ENCODE peak calls at places on chromosomes 1 and 21, in nine cellular contexts. P is AG04450, G is esophagus muscularis mucosa, Z is WTC11, L is heart left ventricle, V is endodermal cell, O is right atrium auricular region, C is HCT116, I is BE2C. B is an unnamed sample.

GRCh38 chr1:161954050-161954449 is 69.6 kb downstream of the OLFML2B start:
- DNase-seq in P (no peak), G (no peak), Z (no peak), L (no peak), V (no peak), O (no peak), C (no peak), I (no peak), B (no peak)

GRCh38 chr1:116711061-116711582 is 43.1 kb upstream of the CD2 start:
- DNase-seq in P (no peak), G (no peak), Z (no peak), L (no peak), V (peak), O (no peak), C (no peak), I (peak), B (no peak)

GRCh38 chr1:226475112-226475511 is 67.2 kb upstream of the PARP1 start:
- DNase-seq in P (no peak), G (no peak), Z (no peak), L (no peak), V (no peak), O (no peak), C (no peak), I (no peak), B (no peak)

GRCh38 chr1:20281801-20282200 is 8.9 kb upstream of the VWA5B1 start:
- DNase-seq in P (no peak), G (no peak), Z (no peak), L (no peak), V (no peak), O (no peak), C (no peak), I (no peak), B (no peak)

GRCh38 chr1:111378806-111379205 is 48.7 kb downstream of the OVGP1 start:
- DNase-seq in P (no peak), G (no peak), Z (no peak), L (no peak), V (no peak), O (no peak), C (no peak), I (no peak), B (no peak)

GRCh38 chr1:151368000-151368744 is 4.3 kb downstream of the SELENBP1 start:
- DNase-seq in P (no peak), G (no peak), Z (no peak), L (peak), V (no peak), O (no peak), C (no peak), I (no peak), B (no peak)

GRCh38 chr1:107076846-107077245 is 20.4 kb downstream of the PRMT6 start:
- DNase-seq in P (peak), G (no peak), Z (no peak), L (no peak), V (peak), O (no peak), C (peak), I (no peak), B (no peak)

GRCh38 chr1:226654046-226654445 is 85.0 kb downstream of the ITPKB start:
- DNase-seq in P (no peak), G (no peak), Z (peak), L (no peak), V (peak), O (no peak), C (no peak), I (no peak), B (no peak)

GRCh38 chr1:46549697-46550681 is 1.5 kb downstream of the KNCN start:
- DNase-seq in P (no peak), G (no peak), Z (no peak), L (no peak), V (peak), O (no peak), C (no peak), I (peak), B (no peak)

GRCh38 chr21:35045539-35046222 is 3.4 kb downstream of the RUNX1 start:
- DNase-seq in P (no peak), G (peak), Z (no peak), L (no peak), V (no peak), O (no peak), C (no peak), I (no peak), B (no peak)

GRCh38 chr1:59043796-59044195 is 253.1 kb upstream of the FGGY start:
- DNase-seq in P (peak), G (no peak), Z (no peak), L (peak), V (no peak), O (peak), C (no peak), I (no peak), B (peak)

GRCh38 chr1:163278602-163279001 is 43.2 kb upstream of the NUF2 start:
- DNase-seq in P (no peak), G (no peak), Z (no peak), L (no peak), V (no peak), O (no peak), C (no peak), I (no peak), B (no peak)

GRCh38 chr1:114756949-114757454 is 782 bp downstream of the CSDE1 start:
- DNase-seq in P (no peak), G (no peak), Z (peak), L (peak), V (no peak), O (peak), C (no peak), I (peak), B (no peak)

GRCh38 chr1:109765896-109766615 is 2.3 kb upstream of the EPS8L3 start:
- DNase-seq in P (no peak), G (no peak), Z (no peak), L (peak), V (no peak), O (no peak), C (no peak), I (no peak), B (no peak)

GRCh38 chr1:92909321-92909720 is 51.9 kb downstream of the DIPK1A start:
- DNase-seq in P (peak), G (no peak), Z (no peak), L (no peak), V (no peak), O (no peak), C (peak), I (no peak), B (no peak)

GRCh38 chr1:3402258-3403010 is 52.0 kb upstream of the ARHGEF16 start:
- DNase-seq in P (no peak), G (no peak), Z (no peak), L (no peak), V (no peak), O (no peak), C (no peak), I (no peak), B (no peak)

GRCh38 chr21:27564684-27565280 is 597.9 kb upstream of the ADAMTS5 start:
- DNase-seq in P (peak), G (no peak), Z (peak), L (peak), V (peak), O (no peak), C (no peak), I (peak), B (no peak)

GRCh38 chr1:1040004-1040991 is 20.4 kb downstream of the AGRN start:
- DNase-seq in P (peak), G (no peak), Z (peak), L (peak), V (peak), O (peak), C (peak), I (peak), B (peak)

GRCh38 chr1:119327066-119327435 is 41.5 kb upstream of the HAO2 start:
- DNase-seq in P (no peak), G (no peak), Z (peak), L (no peak), V (peak), O (no peak), C (no peak), I (no peak), B (no peak)

GRCh38 chr1:147516157-147516917 is 25.0 kb upstream of the BCL9 start:
- DNase-seq in P (no peak), G (no peak), Z (no peak), L (no peak), V (no peak), O (no peak), C (no peak), I (no peak), B (no peak)

GRCh38 chr1:147514233-147514632 is 27.1 kb upstream of the BCL9 start:
- DNase-seq in P (no peak), G (no peak), Z (no peak), L (no peak), V (no peak), O (no peak), C (no peak), I (no peak), B (no peak)

GRCh38 chr1:147509786-147510360 is 31.4 kb upstream of the BCL9 start:
- DNase-seq in P (no peak), G (no peak), Z (no peak), L (peak), V (peak), O (no peak), C (no peak), I (peak), B (no peak)

GRCh38 chr1:147515046-147515869 is 26.0 kb upstream of the BCL9 start:
- DNase-seq in P (no peak), G (no peak), Z (no peak), L (no peak), V (peak), O (no peak), C (peak), I (no peak), B (peak)
- TF ChIP-seq CTCF in P (no peak), G (peak), Z (no peak), L (no peak), V (peak), O (no peak), C (peak), I (no peak), B (peak)

GRCh38 chr1:205741681-205742080 is 8.3 kb downstream of the NUCKS1 start:
- DNase-seq in P (no peak), G (no peak), Z (no peak), L (no peak), V (no peak), O (no peak), C (no peak), I (no peak), B (no peak)

GRCh38 chr1:205744403-205744802 is 5.6 kb downstream of the NUCKS1 start:
- DNase-seq in P (no peak), G (no peak), Z (no peak), L (no peak), V (no peak), O (no peak), C (no peak), I (no peak), B (no peak)

GRCh38 chr1:205743977-205744376 is 6.0 kb downstream of the NUCKS1 start:
- DNase-seq in P (no peak), G (no peak), Z (no peak), L (no peak), V (no peak), O (no peak), C (no peak), I (no peak), B (no peak)

GRCh38 chr1:205735218-205735617 is 14.8 kb downstream of the NUCKS1 start:
- DNase-seq in P (no peak), G (no peak), Z (no peak), L (no peak), V (no peak), O (no peak), C (no peak), I (no peak), B (no peak)

GRCh38 chr1:205739348-205740160 is 10.4 kb downstream of the NUCKS1 start:
- DNase-seq in P (peak), G (no peak), Z (no peak), L (no peak), V (no peak), O (no peak), C (no peak), I (no peak), B (no peak)
- TF ChIP-seq CTCF in P (peak), G (no peak), Z (no peak), L (no peak), V (peak), O (no peak), C (no peak), I (peak), B (peak)

DNA sequence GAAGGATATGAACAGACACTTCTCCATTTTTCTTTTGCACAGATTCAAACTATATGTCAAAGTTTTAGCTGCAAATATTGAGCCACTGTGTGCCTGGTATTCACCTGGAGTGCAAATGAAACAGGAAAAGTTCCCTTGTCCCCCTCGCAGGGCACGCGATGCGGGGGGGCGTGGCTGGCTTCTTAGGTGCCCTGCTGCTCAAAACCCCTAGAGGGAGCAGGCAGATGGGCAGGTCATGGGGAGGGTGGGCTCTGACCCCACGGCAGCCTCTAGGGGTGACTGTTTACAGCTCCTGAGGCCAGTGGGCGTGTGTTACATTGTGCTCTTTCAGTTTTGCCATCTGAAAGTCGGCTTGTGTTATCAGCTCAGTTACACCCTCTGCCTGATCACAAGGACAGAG is 931.2 kb upstream of the B3GALT2 start:
- DNase-seq in P (no peak), G (no peak), Z (peak), L (no peak), V (peak), O (no peak), C (no peak), I (no peak), B (no peak)
- TF ChIP-seq CTCF in P (no peak), G (no peak), Z (peak), L (no peak), V (peak), O (no peak), C (no peak), I (peak), B (no peak)

GRCh38 chr1:224703702-224704408 is 87.7 kb downstream of the CNIH3 start:
- DNase-seq in P (no peak), G (no peak), Z (no peak), L (no peak), V (no peak), O (no peak), C (no peak), I (no peak), B (no peak)

GRCh38 chr1:224697888-224698450 is 81.9 kb downstream of the CNIH3 start:
- DNase-seq in P (no peak), G (no peak), Z (no peak), L (no peak), V (no peak), O (no peak), C (no peak), I (no peak), B (no peak)

GRCh38 chr1:224704409-224704735 is 88.3 kb downstream of the CNIH3 start:
- DNase-seq in P (no peak), G (no peak), Z (no peak), L (no peak), V (no peak), O (no peak), C (no peak), I (no peak), B (no peak)

GRCh38 chr1:224696891-224697765 is 81.0 kb downstream of the CNIH3 start:
- DNase-seq in P (peak), G (no peak), Z (no peak), L (no peak), V (no peak), O (no peak), C (no peak), I (no peak), B (no peak)

GRCh38 chr1:224700915-224701531 is 84.9 kb downstream of the CNIH3 start:
- DNase-seq in P (no peak), G (no peak), Z (peak), L (no peak), V (peak), O (no peak), C (peak), I (peak), B (no peak)
- TF ChIP-seq CTCF in P (peak), G (no peak), Z (peak), L (no peak), V (peak), O (no peak), C (peak), I (peak), B (peak)